ENCODE peak calls at places on chromosomes 6 and 20, in seven cellular contexts. D, L, F, V, B, R and Q are unnamed samples.
A peak's percentile ranks its signal among the peaks of the same experiment; 100 is the strongest.

GRCh38 chr20:24665196-24665595 is 195.8 kb downstream of the SYNDIG1 start:
- DNase-seq in D (no peak), L (no peak), F (no peak), V (peak; percentile 48), B (no peak), R (peak; percentile 20), Q (no peak)

GRCh38 chr6:87274660-87275273 is 47.6 kb upstream of the SMIM8 start:
- DNase-seq in D (no peak), L (no peak), F (no peak), V (no peak), B (no peak), R (no peak), Q (no peak)

GRCh38 chr6:37174515-37175331 is 4.8 kb downstream of the PIM1 start:
- DNase-seq in D (no peak), L (no peak), F (no peak), V (no peak), B (peak; percentile 12), R (no peak), Q (no peak)

GRCh38 chr20:33276303-33277113 is 6.5 kb upstream of the BPIFB1 start:
- DNase-seq in D (no peak), L (no peak), F (no peak), V (peak; percentile 57), B (no peak), R (no peak), Q (no peak)

GRCh38 chr6:163438940-163439335 is 24.4 kb downstream of the QKI start:
- DNase-seq in D (peak; percentile 49), L (peak; percentile 50), F (peak; percentile 33), V (no peak), B (no peak), R (peak; percentile 62), Q (peak; percentile 32)

GRCh38 chr6:37546141-37546871 is 46.6 kb upstream of the CCDC167 start:
- DNase-seq in D (no peak), L (no peak), F (no peak), V (no peak), B (peak; percentile 30), R (no peak), Q (no peak)

GRCh38 chr6:155108070-155108815 is 113.1 kb downstream of the TIAM2 start:
- DNase-seq in D (no peak), L (no peak), F (no peak), V (no peak), B (no peak), R (no peak), Q (no peak)

GRCh38 chr6:71405416-71405815 is 116.8 kb downstream of the OGFRL1 start:
- DNase-seq in D (no peak), L (no peak), F (no peak), V (no peak), B (no peak), R (no peak), Q (no peak)

GRCh38 chr20:51400051-51400926 is 142.2 kb downstream of the NFATC2 start:
- DNase-seq in D (no peak), L (no peak), F (no peak), V (no peak), B (no peak), R (peak; percentile 32), Q (no peak)

GRCh38 chr20:59939879-59940128 is 301 bp downstream of the PPP1R3D start:
- DNase-seq in D (peak; percentile 58), L (peak; percentile 52), F (peak; percentile 52), V (no peak), B (no peak), R (peak; percentile 48), Q (peak; percentile 40)

GRCh38 chr20:32656827-32657226 is 16.9 kb downstream of the C20orf203 start:
- DNase-seq in D (no peak), L (no peak), F (no peak), V (no peak), B (no peak), R (no peak), Q (no peak)

GRCh38 chr6:135537782-135538301 is 40.3 kb upstream of the AHI1 start:
- DNase-seq in D (no peak), L (no peak), F (no peak), V (no peak), B (peak; percentile 53), R (no peak), Q (no peak)

GRCh38 chr6:107116328-107116892 is 1.1 kb upstream of the BEND3 start:
- DNase-seq in D (no peak), L (no peak), F (peak; percentile 66), V (no peak), B (peak; percentile 96), R (peak; percentile 57), Q (no peak)
- TF ChIP-seq CTCF in D (no peak), L (no peak), F (no peak), V (no peak), B (peak; percentile 32), R (no peak), Q (no peak)

GRCh38 chr6:31886426-31887068 is 7.8 kb upstream of the SLC44A4 start:
- DNase-seq in D (no peak), L (no peak), F (no peak), V (no peak), B (no peak), R (no peak), Q (no peak)
- H3K36me3 ChIP-seq in D (peaks cover 98% of the 10 kb centered on the region), L (peaks cover 93% of the 10 kb centered on the region), F (peaks cover 7% of the 10 kb centered on the region), V (peaks cover 61% of the 10 kb centered on the region), B (peaks cover 49% of the 10 kb centered on the region), R (peaks cover 100% of the 10 kb centered on the region), Q (no peaks in the 10 kb centered on the region)

GRCh38 chr6:136719280-136720044 is 72.8 kb downstream of the MAP3K5 start:
- DNase-seq in D (no peak), L (no peak), F (no peak), V (no peak), B (no peak), R (no peak), Q (no peak)
- H3K4me1 ChIP-seq in D (peaks cover 21% of the 10 kb centered on the region), L (peaks cover 35% of the 10 kb centered on the region), F (peaks cover 43% of the 10 kb centered on the region), V (no peaks in the 10 kb centered on the region), B (peaks cover 9% of the 10 kb centered on the region), R (peaks cover 42% of the 10 kb centered on the region), Q (no peaks in the 10 kb centered on the region)

DNA sequence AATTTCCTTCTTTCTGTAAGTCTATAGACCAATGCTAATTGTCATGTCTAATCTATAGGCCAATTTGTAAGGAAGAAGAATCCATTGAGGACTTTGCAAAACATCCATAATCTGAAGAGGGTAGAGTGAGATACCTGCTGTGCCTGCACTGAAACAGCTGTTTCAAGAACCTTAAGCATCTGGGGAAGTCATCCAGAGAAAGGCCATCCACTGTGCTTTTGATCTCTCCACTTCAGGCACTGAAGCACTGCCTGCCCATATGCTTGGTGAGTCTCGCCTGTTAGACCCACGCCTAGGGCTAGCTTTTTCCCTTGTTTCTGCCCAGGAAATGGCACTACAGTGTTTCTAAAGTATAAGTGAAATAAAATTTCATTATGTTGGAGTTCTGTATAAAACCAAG is 921.8 kb upstream of the EPHA7 start:
- DNase-seq in D (no peak), L (no peak), F (no peak), V (no peak), B (peak; percentile 24), R (no peak), Q (no peak)
- TF ChIP-seq CTCF in D (no peak), L (no peak), F (no peak), V (no peak), B (no peak), R (no peak), Q (no peak)

DNA sequence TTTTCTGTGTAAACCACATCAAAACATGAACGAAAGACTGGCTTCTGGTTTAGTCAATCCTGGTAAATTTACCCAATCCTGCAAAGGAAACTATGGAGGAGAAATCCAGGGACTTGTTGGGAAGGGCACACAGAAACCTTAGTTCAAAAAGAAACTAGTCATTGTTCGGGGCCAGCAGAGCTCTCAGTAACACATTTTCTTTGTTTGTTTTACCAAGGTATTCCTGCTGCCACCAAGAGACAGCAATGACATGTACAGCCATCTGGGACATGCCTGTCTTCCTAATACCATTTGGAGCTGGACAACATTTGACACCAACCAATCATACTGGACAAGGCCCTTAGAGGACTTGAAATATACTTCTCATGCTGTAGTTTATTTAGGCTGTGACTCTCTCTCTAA is 8.3 kb downstream of the OARD1 start:
- DNase-seq in D (no peak), L (no peak), F (no peak), V (no peak), B (no peak), R (no peak), Q (no peak)
- H3K36me3 ChIP-seq in D (peaks cover 83% of the 10 kb centered on the region), L (peaks cover 61% of the 10 kb centered on the region), F (no peaks in the 10 kb centered on the region), V (peaks cover 39% of the 10 kb centered on the region), B (peaks cover 16% of the 10 kb centered on the region), R (peaks cover 45% of the 10 kb centered on the region), Q (peaks cover 6% of the 10 kb centered on the region)

GRCh38 chr6:156846845-156847599 is 69.8 kb downstream of the ARID1B start:
- DNase-seq in D (no peak), L (no peak), F (no peak), V (no peak), B (peak; percentile 46), R (no peak), Q (no peak)

GRCh38 chr6:156842598-156843250 is 65.5 kb downstream of the ARID1B start:
- DNase-seq in D (no peak), L (no peak), F (no peak), V (no peak), B (no peak), R (no peak), Q (no peak)

GRCh38 chr6:156848123-156848522 is 70.9 kb downstream of the ARID1B start:
- DNase-seq in D (no peak), L (no peak), F (no peak), V (no peak), B (no peak), R (no peak), Q (no peak)

GRCh38 chr6:156844089-156844488 is 66.9 kb downstream of the ARID1B start:
- DNase-seq in D (no peak), L (no peak), F (no peak), V (no peak), B (no peak), R (no peak), Q (no peak)

DNA sequence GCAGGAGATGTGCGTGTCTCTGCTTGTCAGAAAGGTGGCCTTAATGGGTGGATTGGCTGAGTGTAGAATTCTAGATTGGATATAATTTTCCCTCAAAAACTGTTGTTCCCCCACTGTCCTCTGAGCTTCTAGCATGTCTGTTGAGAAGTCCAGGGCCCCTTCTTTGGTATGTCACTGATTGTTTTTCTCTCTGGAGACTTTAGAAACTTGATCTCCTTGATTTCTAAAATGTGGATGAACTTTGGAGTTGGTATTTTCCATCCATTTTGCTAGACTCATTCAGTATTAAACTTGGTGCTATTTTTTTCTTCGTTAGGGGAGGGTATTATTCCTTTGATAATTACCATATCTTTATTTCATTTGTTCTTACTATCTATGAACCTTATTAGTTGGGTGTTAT is 68.3 kb downstream of the ARID1B start:
- DNase-seq in D (no peak), L (no peak), F (no peak), V (no peak), B (no peak), R (no peak), Q (no peak)
- H3K4me1 ChIP-seq in D (peaks cover 100% of the 10 kb centered on the region), L (peaks cover 100% of the 10 kb centered on the region), F (peaks cover 39% of the 10 kb centered on the region), V (no peaks in the 10 kb centered on the region), B (peaks cover 64% of the 10 kb centered on the region), R (peaks cover 99% of the 10 kb centered on the region), Q (peaks cover 66% of the 10 kb centered on the region)

GRCh38 chr20:61874421-61875068 is 191.1 kb downstream of the TAF4 start:
- DNase-seq in D (peak; percentile 33), L (peak; percentile 36), F (no peak), V (no peak), B (peak; percentile 78), R (no peak), Q (peak; percentile 67)
- TF ChIP-seq CTCF in D (peak; percentile 40), L (peak; percentile 48), F (no peak), V (no peak), B (peak; percentile 41), R (no peak), Q (peak; percentile 26)